ENCODE peak calls at places on chromosomes 12 and 14, in five cellular contexts. I is GM10248; T is psoas muscle; B is transverse colon; J is activated CD4-positive, CD25-positive, alpha-beta regulatory T cell treated with anti-CD3 and anti-CD28 coated beads, Interleukin-2, amount 50 U/mL, for 16 hours. Q is an unnamed sample.

GRCh38 chr12:78555802-78556201 is 308.8 kb upstream of the SYT1 start:
- DNase-seq in I (no peak), T (no peak), B (no peak), J (no peak), Q (no peak)

GRCh38 chr14:53542692-53543091 is 389.6 kb upstream of the DDHD1 start:
- DNase-seq in I (no peak), T (no peak), B (no peak), J (no peak), Q (no peak)

GRCh38 chr12:11962795-11963347 is 107.9 kb upstream of the BCL2L14 start:
- DNase-seq in I (no peak), T (no peak), B (no peak), J (no peak), Q (no peak)

GRCh38 chr14:69749956-69750355 is 17.0 kb upstream of the SRSF5 start:
- DNase-seq in I (no peak), T (no peak), B (peak), J (no peak), Q (no peak)

GRCh38 chr14:29222671-29223268 is 456.2 kb downstream of the FOXG1 start:
- DNase-seq in I (no peak), T (no peak), B (no peak), J (no peak), Q (peak)

GRCh38 chr14:104333903-104334811 is 195.8 kb downstream of the KIF26A start:
- DNase-seq in I (no peak), T (no peak), B (no peak), J (no peak), Q (no peak)

GRCh38 chr12:9271875-9272274 is 63.7 kb upstream of the PZP start:
- DNase-seq in I (no peak), T (no peak), B (no peak), J (no peak), Q (no peak)

GRCh38 chr14:74348735-74349463 is 628 bp downstream of the VRTN start:
- DNase-seq in I (no peak), T (no peak), B (no peak), J (no peak), Q (no peak)

GRCh38 chr12:106760184-106760531 is 14.3 kb upstream of the RIC8B start:
- DNase-seq in I (peak), T (no peak), B (peak), J (no peak), Q (peak)

GRCh38 chr14:60981626-60982455 is 796 bp downstream of the SLC38A6 start:
- DNase-seq in I (no peak), T (no peak), B (no peak), J (no peak), Q (peak)

GRCh38 chr12:54294152-54294913 is 6.5 kb downstream of the NFE2 start:
- DNase-seq in I (peak), T (peak), B (peak), J (no peak), Q (peak)

GRCh38 chr12:15599266-15600037 is 189.7 kb downstream of the EPS8 start:
- DNase-seq in I (no peak), T (no peak), B (no peak), J (no peak), Q (no peak)

GRCh38 chr14:23660290-23661226 is 24.4 kb downstream of the DHRS2 start:
- DNase-seq in I (peak), T (no peak), B (no peak), J (no peak), Q (peak)

Q was measured in GM12865.